ENCODE peak calls at places on chromosome 5, in five cellular contexts. One of them, this sample, is unnamed.
A peak's percentile ranks its signal among the peaks of the same experiment; 100 is the strongest.

GRCh38 chr5:154395407-154396106 is 50.2 kb upstream of the SAP30L start:
- DNase-seq in cardiac muscle cell: peak; percentile 57
- DNase-seq in trophoblast cell: no peak
- DNase-seq in SK-N-SH: no peak
- DNase-seq in testis: no peak
- DNase-seq in this sample: no peak

GRCh38 chr5:175887463-175887862 is 16.1 kb downstream of the CPLX2 start:
- DNase-seq in cardiac muscle cell: no peak
- DNase-seq in testis: no peak
- DNase-seq in SK-N-SH: peak; percentile 60
- DNase-seq in trophoblast cell: no peak
- DNase-seq in this sample: no peak

GRCh38 chr5:14359069-14360043 is 216.2 kb downstream of the TRIO start:
- DNase-seq in cardiac muscle cell: no peak
- DNase-seq in testis: no peak
- DNase-seq in trophoblast cell: no peak
- DNase-seq in SK-N-SH: no peak
- DNase-seq in this sample: no peak

GRCh38 chr5:126395198-126395597 is 28.0 kb upstream of the GRAMD2B start:
- DNase-seq in testis: no peak
- DNase-seq in cardiac muscle cell: peak; percentile 56
- DNase-seq in trophoblast cell: peak; percentile 56
- DNase-seq in SK-N-SH: no peak
- DNase-seq in this sample: no peak

GRCh38 chr5:117379521-117379920 is 804.9 kb upstream of the SEMA6A start:
- DNase-seq in cardiac muscle cell: no peak
- DNase-seq in SK-N-SH: no peak
- DNase-seq in testis: no peak
- DNase-seq in trophoblast cell: no peak
- DNase-seq in this sample: no peak

GRCh38 chr5:161380550-161380949 is 166.0 kb downstream of the GABRB2 start:
- DNase-seq in cardiac muscle cell: no peak
- DNase-seq in testis: no peak
- DNase-seq in trophoblast cell: no peak
- DNase-seq in SK-N-SH: no peak
- DNase-seq in this sample: no peak

GRCh38 chr5:75055727-75056144 is 3.4 kb upstream of the GCNT4 start:
- DNase-seq in testis: no peak
- DNase-seq in cardiac muscle cell: peak; percentile 59
- DNase-seq in SK-N-SH: no peak
- DNase-seq in trophoblast cell: peak; percentile 86
- DNase-seq in this sample: no peak

GRCh38 chr5:132371603-132371994 is 2.1 kb downstream of the SLC22A5 start:
- DNase-seq in testis: no peak
- DNase-seq in trophoblast cell: no peak
- DNase-seq in cardiac muscle cell: no peak
- DNase-seq in SK-N-SH: no peak
- DNase-seq in this sample: no peak

GRCh38 chr5:161027763-161028162 is 175.8 kb upstream of the ATP10B start:
- DNase-seq in testis: no peak
- DNase-seq in SK-N-SH: no peak
- DNase-seq in cardiac muscle cell: no peak
- DNase-seq in trophoblast cell: no peak
- DNase-seq in this sample: no peak

DNA sequence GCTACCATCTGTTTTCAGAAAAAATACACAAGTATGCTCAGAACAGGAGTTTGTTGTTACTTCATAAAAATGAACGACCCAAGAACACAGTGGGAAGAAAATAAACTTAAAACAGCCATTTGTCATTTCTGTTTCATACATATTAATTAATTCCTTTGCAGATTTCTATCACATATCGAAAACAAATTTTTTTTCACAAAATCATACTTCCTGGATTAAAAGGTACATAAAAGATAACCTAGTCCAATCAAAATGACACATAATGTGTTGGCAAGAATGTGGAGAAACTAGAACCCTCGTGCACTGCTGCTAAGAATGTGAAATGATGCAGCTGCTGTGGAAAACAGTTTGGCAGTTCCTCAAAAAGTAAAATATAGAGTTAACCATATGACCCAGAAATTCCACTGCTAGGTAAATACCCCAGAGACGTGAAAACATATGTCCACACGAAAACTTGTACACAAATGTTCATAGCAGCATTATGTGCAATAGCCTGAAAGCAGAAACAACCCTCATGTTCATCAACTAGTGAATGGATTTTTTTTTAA is 46.0 kb downstream of the MYO10 start:
- DNase-seq in testis: no peak
- DNase-seq in SK-N-SH: no peak
- DNase-seq in cardiac muscle cell: peak; percentile 79
- DNase-seq in trophoblast cell: peak; percentile 68
- DNase-seq in this sample: no peak
- H3K4me3 ChIP-seq in testis: no peak overlapping the region
- H3K4me3 ChIP-seq in SK-N-SH: no peak overlapping the region
- H3K4me3 ChIP-seq in cardiac muscle cell: no peak overlapping the region
- H3K4me3 ChIP-seq in trophoblast cell: no peak overlapping the region
- H3K4me3 ChIP-seq in this sample: no peak overlapping the region

GRCh38 chr5:57448287-57448686 is 34.3 kb downstream of the ACTBL2 start:
- DNase-seq in testis: no peak
- DNase-seq in trophoblast cell: no peak
- DNase-seq in SK-N-SH: no peak
- DNase-seq in cardiac muscle cell: no peak
- DNase-seq in this sample: no peak
- H3K27ac ChIP-seq in testis: no peak overlapping the region
- H3K27ac ChIP-seq in trophoblast cell: no peak overlapping the region
- H3K27ac ChIP-seq in SK-N-SH: no peak overlapping the region
- H3K27ac ChIP-seq in cardiac muscle cell: no peak overlapping the region
- H3K27ac ChIP-seq in this sample: no peak overlapping the region

DNA sequence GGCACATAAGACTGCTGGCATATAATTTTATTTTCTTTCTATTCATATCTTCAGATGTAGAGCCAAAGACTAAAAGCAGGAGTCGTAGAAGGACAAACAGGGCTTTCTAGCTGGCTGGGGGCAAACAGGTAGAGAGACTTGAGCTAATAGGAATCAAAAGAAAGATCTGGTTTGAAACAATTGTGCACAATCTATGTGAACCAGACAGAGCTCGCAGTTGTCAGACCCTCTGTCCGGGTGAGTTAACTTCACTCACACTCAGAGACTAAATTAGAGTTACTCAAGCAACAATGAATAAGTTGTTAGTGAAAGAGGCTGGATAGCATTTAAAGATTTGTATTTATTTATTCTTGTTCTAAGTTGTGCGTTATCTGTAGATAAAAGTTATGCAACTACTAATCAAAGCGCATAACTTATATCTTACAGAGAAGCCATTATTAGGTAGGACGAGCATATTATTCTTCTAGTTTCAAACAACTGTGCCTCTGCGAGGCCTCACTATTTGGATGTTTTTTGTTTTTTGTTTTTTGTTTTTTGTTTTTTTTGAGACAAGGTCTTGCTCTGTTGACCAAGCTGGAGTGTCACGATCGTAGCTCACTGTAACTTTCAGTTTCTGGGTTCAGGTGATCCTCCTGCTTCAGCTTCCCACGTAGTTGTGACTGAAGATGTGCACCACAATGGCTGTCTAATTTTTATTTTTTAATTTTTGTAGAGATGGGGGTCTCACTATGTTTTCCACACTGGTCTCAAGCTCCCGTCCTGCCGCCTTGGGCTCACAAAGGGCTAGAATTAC is 13.2 kb upstream of the LNPEP start:
- DNase-seq in SK-N-SH: no peak
- DNase-seq in trophoblast cell: no peak
- DNase-seq in cardiac muscle cell: no peak
- DNase-seq in testis: no peak
- DNase-seq in this sample: no peak
- H3K4me3 ChIP-seq in SK-N-SH: no peak overlapping the region
- H3K4me3 ChIP-seq in trophoblast cell: no peak overlapping the region
- H3K4me3 ChIP-seq in cardiac muscle cell: no peak overlapping the region
- H3K4me3 ChIP-seq in testis: no peak overlapping the region
- H3K4me3 ChIP-seq in this sample: no peak overlapping the region

GRCh38 chr5:178786424-178786823 is 56.0 kb upstream of the ZNF354A start:
- DNase-seq in trophoblast cell: no peak
- DNase-seq in cardiac muscle cell: no peak
- DNase-seq in SK-N-SH: no peak
- DNase-seq in testis: no peak
- DNase-seq in this sample: no peak

GRCh38 chr5:178785999-178786398 is 55.5 kb upstream of the ZNF354A start:
- DNase-seq in cardiac muscle cell: no peak
- DNase-seq in testis: no peak
- DNase-seq in SK-N-SH: no peak
- DNase-seq in trophoblast cell: no peak
- DNase-seq in this sample: no peak

GRCh38 chr5:178786859-178787499 is 56.5 kb upstream of the ZNF354A start:
- DNase-seq in SK-N-SH: no peak
- DNase-seq in testis: no peak
- DNase-seq in cardiac muscle cell: peak; percentile 30
- DNase-seq in trophoblast cell: peak; percentile 96
- DNase-seq in this sample: no peak

GRCh38 chr5:178788381-178789085 is 58.1 kb upstream of the ZNF354A start:
- DNase-seq in SK-N-SH: no peak
- DNase-seq in trophoblast cell: no peak
- DNase-seq in cardiac muscle cell: no peak
- DNase-seq in testis: no peak
- DNase-seq in this sample: no peak

GRCh38 chr5:178787889-178788288 is 57.4 kb upstream of the ZNF354A start:
- DNase-seq in trophoblast cell: no peak
- DNase-seq in cardiac muscle cell: no peak
- DNase-seq in testis: no peak
- DNase-seq in SK-N-SH: no peak
- DNase-seq in this sample: no peak
- H3K27ac ChIP-seq in trophoblast cell: no peak overlapping the region
- H3K27ac ChIP-seq in cardiac muscle cell: no peak overlapping the region
- H3K27ac ChIP-seq in testis: no peak overlapping the region
- H3K27ac ChIP-seq in SK-N-SH: no peak overlapping the region
- H3K27ac ChIP-seq in this sample: no peak overlapping the region

DNA sequence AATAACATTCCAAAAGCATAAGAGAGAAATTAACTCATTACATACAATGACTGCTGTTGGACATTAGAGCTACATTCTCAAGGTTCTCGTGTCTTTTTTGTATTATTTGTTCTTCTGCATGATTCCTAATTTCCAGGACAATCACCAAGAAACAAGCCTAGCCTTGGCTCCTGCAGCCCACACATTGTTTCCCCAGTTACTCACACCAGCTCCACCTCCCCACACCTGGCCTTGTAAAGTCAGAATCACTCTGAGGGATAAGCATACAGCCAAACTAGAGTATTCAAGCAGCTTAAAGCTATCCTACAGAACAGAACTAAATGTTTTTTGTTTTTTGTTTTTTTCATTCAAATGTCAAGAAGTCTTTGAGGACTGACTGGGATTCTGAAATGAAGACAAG is 189.2 kb downstream of the HINT1 start:
- DNase-seq in testis: no peak
- DNase-seq in SK-N-SH: no peak
- DNase-seq in cardiac muscle cell: no peak
- DNase-seq in trophoblast cell: no peak
- DNase-seq in this sample: no peak
- H3K4me3 ChIP-seq in testis: no peak overlapping the region
- H3K4me3 ChIP-seq in SK-N-SH: no peak overlapping the region
- H3K4me3 ChIP-seq in cardiac muscle cell: no peak overlapping the region
- H3K4me3 ChIP-seq in trophoblast cell: no peak overlapping the region
- H3K4me3 ChIP-seq in this sample: no peak overlapping the region

GRCh38 chr5:150042459-150042858 is 41.9 kb downstream of the HMGXB3 start:
- DNase-seq in cardiac muscle cell: no peak
- DNase-seq in SK-N-SH: no peak
- DNase-seq in testis: no peak
- DNase-seq in trophoblast cell: no peak
- DNase-seq in this sample: no peak

GRCh38 chr5:150044334-150044681 is 42.0 kb downstream of the CSF1R start:
- DNase-seq in trophoblast cell: no peak
- DNase-seq in testis: no peak
- DNase-seq in SK-N-SH: no peak
- DNase-seq in cardiac muscle cell: peak; percentile 77
- DNase-seq in this sample: no peak

GRCh38 chr5:150044712-150045111 is 41.6 kb downstream of the CSF1R start:
- DNase-seq in cardiac muscle cell: peak; percentile 33
- DNase-seq in testis: no peak
- DNase-seq in SK-N-SH: no peak
- DNase-seq in trophoblast cell: no peak
- DNase-seq in this sample: no peak

GRCh38 chr5:150045512-150045911 is 40.8 kb downstream of the CSF1R start:
- DNase-seq in cardiac muscle cell: no peak
- DNase-seq in SK-N-SH: no peak
- DNase-seq in testis: no peak
- DNase-seq in trophoblast cell: no peak
- DNase-seq in this sample: no peak

GRCh38 chr5:150043657-150044333 is 42.6 kb downstream of the CSF1R start:
- DNase-seq in SK-N-SH: no peak
- DNase-seq in trophoblast cell: no peak
- DNase-seq in cardiac muscle cell: peak; percentile 41
- DNase-seq in testis: no peak
- DNase-seq in this sample: no peak
- H3K27ac ChIP-seq in SK-N-SH: peak overlapping the region; percentile 94
- H3K27ac ChIP-seq in trophoblast cell: no peak overlapping the region
- H3K27ac ChIP-seq in cardiac muscle cell: peak overlapping the region; percentile 85
- H3K27ac ChIP-seq in testis: no peak overlapping the region
- H3K27ac ChIP-seq in this sample: no peak overlapping the region

DNA sequence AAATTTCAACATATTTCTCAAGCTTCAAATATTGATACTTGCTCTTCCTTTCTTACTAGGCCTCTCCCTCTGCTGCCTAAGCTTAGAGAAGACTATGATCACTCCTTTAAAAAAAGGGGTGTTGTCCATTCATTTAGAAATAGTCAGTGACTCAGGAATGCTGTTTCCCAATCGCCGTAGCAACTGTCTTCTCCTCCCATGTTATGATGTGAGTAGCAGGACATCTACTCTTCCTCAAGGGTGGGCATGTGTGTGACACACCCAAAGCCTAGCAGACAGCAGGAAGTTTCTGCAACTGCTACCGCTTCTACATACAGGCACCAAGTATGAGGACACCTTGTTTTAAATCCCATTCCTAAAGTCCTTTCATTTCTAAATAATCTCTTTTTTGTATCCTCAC is 14.5 kb downstream of the DIAPH1 start:
- DNase-seq in cardiac muscle cell: peak; percentile 89
- DNase-seq in testis: peak; percentile 31
- DNase-seq in trophoblast cell: peak; percentile 91
- DNase-seq in SK-N-SH: no peak
- DNase-seq in this sample: peak; percentile 63
- H3K4me3 ChIP-seq in cardiac muscle cell: no peak overlapping the region
- H3K4me3 ChIP-seq in testis: no peak overlapping the region
- H3K4me3 ChIP-seq in trophoblast cell: no peak overlapping the region
- H3K4me3 ChIP-seq in SK-N-SH: no peak overlapping the region
- H3K4me3 ChIP-seq in this sample: no peak overlapping the region

DNA sequence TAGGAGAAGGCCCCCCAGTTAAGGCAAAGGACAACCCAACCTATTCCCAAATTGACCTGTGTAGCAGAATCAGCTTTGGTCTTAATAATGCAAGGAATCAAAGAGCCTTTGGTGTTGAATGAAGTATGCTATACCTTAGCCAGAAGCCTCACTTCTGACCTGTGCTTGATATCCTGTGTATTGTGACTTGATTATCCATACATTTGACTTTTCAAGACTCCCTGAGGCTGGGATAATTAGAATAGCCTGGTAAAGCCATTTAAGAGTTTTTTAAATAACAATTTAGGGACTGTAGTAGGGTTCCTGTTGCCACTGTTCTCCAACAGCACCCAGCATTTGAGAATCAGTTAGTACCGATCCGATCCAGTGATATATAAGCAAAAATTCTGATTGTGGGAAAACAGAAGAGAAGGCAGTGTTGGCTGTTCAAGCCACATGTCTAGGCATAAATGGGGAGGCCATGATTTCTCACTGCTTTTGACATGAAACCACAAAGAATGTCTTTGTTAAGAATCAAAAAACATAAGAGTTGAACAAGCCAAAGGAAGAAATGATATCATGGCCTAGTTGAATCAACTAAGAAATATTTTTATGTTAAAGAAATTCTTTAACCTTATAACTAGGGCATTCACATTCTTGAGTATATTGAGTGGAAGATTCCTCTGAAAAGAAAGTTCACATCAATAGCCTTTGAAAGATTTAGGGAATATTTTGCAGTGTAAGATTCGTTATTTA is 98.9 kb downstream of the F2RL2 start:
- DNase-seq in trophoblast cell: no peak
- DNase-seq in testis: no peak
- DNase-seq in SK-N-SH: no peak
- DNase-seq in cardiac muscle cell: no peak
- DNase-seq in this sample: no peak
- H3K27ac ChIP-seq in trophoblast cell: no peak overlapping the region
- H3K27ac ChIP-seq in testis: no peak overlapping the region
- H3K27ac ChIP-seq in SK-N-SH: peak overlapping the region; percentile 73
- H3K27ac ChIP-seq in cardiac muscle cell: no peak overlapping the region
- H3K27ac ChIP-seq in this sample: no peak overlapping the region

This sample was measured in right cardiac atrium.